ENCODE peak calls at places on chromosomes 13 and 19, in nine cellular contexts. One of them, this sample, is unnamed.

GRCh38 chr13:109842521-109842920 is 56.1 kb upstream of the IRS2 start:
- DNase-seq in activated CD4-positive, alpha-beta T cell treated with anti-CD3 and anti-CD28 coated beads, Interleukin-2, amount 50 U/mL, for 24 hours: no peak
- DNase-seq in colonic mucosa: no peak
- DNase-seq in breast epithelium: no peak
- DNase-seq in T-helper 17 cell: no peak
- DNase-seq in smooth muscle cell of the brain vasculature: no peak
- DNase-seq in H7: no peak
- DNase-seq in Jurkat, Clone E6-1: no peak
- DNase-seq in fibroblast of lung: no peak
- DNase-seq in this sample: no peak

GRCh38 chr19:17021328-17021727 is 5.3 kb downstream of the CPAMD8 start:
- DNase-seq in activated CD4-positive, alpha-beta T cell treated with anti-CD3 and anti-CD28 coated beads, Interleukin-2, amount 50 U/mL, for 24 hours: no peak
- DNase-seq in Jurkat, Clone E6-1: no peak
- DNase-seq in colonic mucosa: no peak
- DNase-seq in smooth muscle cell of the brain vasculature: no peak
- DNase-seq in H7: no peak
- DNase-seq in T-helper 17 cell: no peak
- DNase-seq in breast epithelium: no peak
- DNase-seq in fibroblast of lung: no peak
- DNase-seq in this sample: peak; percentile 38

GRCh38 chr19:4722671-4723464 is 774 bp downstream of the DPP9 start:
- DNase-seq in colonic mucosa: peak; percentile 50
- DNase-seq in activated CD4-positive, alpha-beta T cell treated with anti-CD3 and anti-CD28 coated beads, Interleukin-2, amount 50 U/mL, for 24 hours: no peak
- DNase-seq in fibroblast of lung: peak; percentile 73
- DNase-seq in Jurkat, Clone E6-1: peak; percentile 25
- DNase-seq in H7: peak; percentile 41
- DNase-seq in breast epithelium: no peak
- DNase-seq in T-helper 17 cell: no peak
- DNase-seq in smooth muscle cell of the brain vasculature: no peak
- DNase-seq in this sample: peak; percentile 56

GRCh38 chr13:97224544-97225324 is 2.6 kb downstream of the MBNL2 start:
- DNase-seq in fibroblast of lung: peak; percentile 51
- DNase-seq in breast epithelium: peak; percentile 68
- DNase-seq in T-helper 17 cell: peak; percentile 35
- DNase-seq in activated CD4-positive, alpha-beta T cell treated with anti-CD3 and anti-CD28 coated beads, Interleukin-2, amount 50 U/mL, for 24 hours: no peak
- DNase-seq in Jurkat, Clone E6-1: peak; percentile 20
- DNase-seq in colonic mucosa: peak; percentile 62
- DNase-seq in H7: no peak
- DNase-seq in smooth muscle cell of the brain vasculature: no peak
- DNase-seq in this sample: peak; percentile 34

GRCh38 chr13:24692541-24692940 is 12.3 kb downstream of the ATP12A start:
- DNase-seq in breast epithelium: no peak
- DNase-seq in smooth muscle cell of the brain vasculature: no peak
- DNase-seq in Jurkat, Clone E6-1: no peak
- DNase-seq in activated CD4-positive, alpha-beta T cell treated with anti-CD3 and anti-CD28 coated beads, Interleukin-2, amount 50 U/mL, for 24 hours: no peak
- DNase-seq in colonic mucosa: no peak
- DNase-seq in T-helper 17 cell: no peak
- DNase-seq in H7: no peak
- DNase-seq in fibroblast of lung: peak; percentile 76
- DNase-seq in this sample: no peak

GRCh38 chr19:13629687-13630357 is 123.5 kb upstream of the CACNA1A start:
- DNase-seq in H7: no peak
- DNase-seq in Jurkat, Clone E6-1: no peak
- DNase-seq in T-helper 17 cell: no peak
- DNase-seq in colonic mucosa: no peak
- DNase-seq in smooth muscle cell of the brain vasculature: no peak
- DNase-seq in fibroblast of lung: peak; percentile 81
- DNase-seq in activated CD4-positive, alpha-beta T cell treated with anti-CD3 and anti-CD28 coated beads, Interleukin-2, amount 50 U/mL, for 24 hours: no peak
- DNase-seq in breast epithelium: no peak
- DNase-seq in this sample: peak; percentile 77

GRCh38 chr19:9406798-9407352 is 28.5 kb downstream of the ZNF266 start:
- DNase-seq in T-helper 17 cell: peak; percentile 8
- DNase-seq in smooth muscle cell of the brain vasculature: peak; percentile 17
- DNase-seq in activated CD4-positive, alpha-beta T cell treated with anti-CD3 and anti-CD28 coated beads, Interleukin-2, amount 50 U/mL, for 24 hours: peak; percentile 53
- DNase-seq in breast epithelium: peak; percentile 23
- DNase-seq in fibroblast of lung: peak; percentile 87
- DNase-seq in colonic mucosa: peak; percentile 79
- DNase-seq in H7: peak; percentile 13
- DNase-seq in Jurkat, Clone E6-1: no peak
- DNase-seq in this sample: peak; percentile 99

GRCh38 chr13:63497601-63498000 is 2082.0 kb upstream of the PCDH20 start:
- DNase-seq in T-helper 17 cell: no peak
- DNase-seq in colonic mucosa: no peak
- DNase-seq in Jurkat, Clone E6-1: no peak
- DNase-seq in smooth muscle cell of the brain vasculature: no peak
- DNase-seq in fibroblast of lung: peak; percentile 13
- DNase-seq in H7: no peak
- DNase-seq in activated CD4-positive, alpha-beta T cell treated with anti-CD3 and anti-CD28 coated beads, Interleukin-2, amount 50 U/mL, for 24 hours: no peak
- DNase-seq in breast epithelium: no peak
- DNase-seq in this sample: no peak

GRCh38 chr13:32537580-32538233 is 888 bp downstream of the N4BP2L2 start:
- DNase-seq in H7: peak; percentile 14
- DNase-seq in smooth muscle cell of the brain vasculature: no peak
- DNase-seq in fibroblast of lung: peak; percentile 7
- DNase-seq in activated CD4-positive, alpha-beta T cell treated with anti-CD3 and anti-CD28 coated beads, Interleukin-2, amount 50 U/mL, for 24 hours: peak; percentile 10
- DNase-seq in T-helper 17 cell: peak; percentile 20
- DNase-seq in Jurkat, Clone E6-1: peak; percentile 19
- DNase-seq in colonic mucosa: peak; percentile 42
- DNase-seq in breast epithelium: peak; percentile 30
- DNase-seq in this sample: peak; percentile 81

GRCh38 chr19:16623576-16623975 is 4.4 kb downstream of the MED26 start:
- DNase-seq in smooth muscle cell of the brain vasculature: no peak
- DNase-seq in activated CD4-positive, alpha-beta T cell treated with anti-CD3 and anti-CD28 coated beads, Interleukin-2, amount 50 U/mL, for 24 hours: no peak
- DNase-seq in colonic mucosa: no peak
- DNase-seq in T-helper 17 cell: no peak
- DNase-seq in breast epithelium: no peak
- DNase-seq in H7: peak; percentile 11
- DNase-seq in fibroblast of lung: no peak
- DNase-seq in Jurkat, Clone E6-1: peak; percentile 28
- DNase-seq in this sample: no peak

GRCh38 chr13:112726018-112726767 is 36.4 kb downstream of the ATP11A start:
- DNase-seq in smooth muscle cell of the brain vasculature: no peak
- DNase-seq in H7: peak; percentile 74
- DNase-seq in breast epithelium: no peak
- DNase-seq in Jurkat, Clone E6-1: no peak
- DNase-seq in T-helper 17 cell: no peak
- DNase-seq in activated CD4-positive, alpha-beta T cell treated with anti-CD3 and anti-CD28 coated beads, Interleukin-2, amount 50 U/mL, for 24 hours: no peak
- DNase-seq in colonic mucosa: no peak
- DNase-seq in fibroblast of lung: no peak
- DNase-seq in this sample: no peak

GRCh38 chr13:93752506-93752905 is 525.9 kb downstream of the GPC6 start:
- DNase-seq in H7: no peak
- DNase-seq in activated CD4-positive, alpha-beta T cell treated with anti-CD3 and anti-CD28 coated beads, Interleukin-2, amount 50 U/mL, for 24 hours: no peak
- DNase-seq in T-helper 17 cell: no peak
- DNase-seq in colonic mucosa: no peak
- DNase-seq in Jurkat, Clone E6-1: no peak
- DNase-seq in fibroblast of lung: no peak
- DNase-seq in smooth muscle cell of the brain vasculature: no peak
- DNase-seq in breast epithelium: no peak
- DNase-seq in this sample: no peak

GRCh38 chr13:40452038-40452666 is 214.3 kb downstream of the FOXO1 start:
- DNase-seq in smooth muscle cell of the brain vasculature: no peak
- DNase-seq in activated CD4-positive, alpha-beta T cell treated with anti-CD3 and anti-CD28 coated beads, Interleukin-2, amount 50 U/mL, for 24 hours: no peak
- DNase-seq in Jurkat, Clone E6-1: no peak
- DNase-seq in fibroblast of lung: no peak
- DNase-seq in breast epithelium: no peak
- DNase-seq in H7: no peak
- DNase-seq in T-helper 17 cell: no peak
- DNase-seq in colonic mucosa: no peak
- DNase-seq in this sample: no peak

GRCh38 chr19:52997975-52998374 is 15.7 kb upstream of the ERVV-1 start:
- DNase-seq in H7: no peak
- DNase-seq in T-helper 17 cell: no peak
- DNase-seq in smooth muscle cell of the brain vasculature: no peak
- DNase-seq in activated CD4-positive, alpha-beta T cell treated with anti-CD3 and anti-CD28 coated beads, Interleukin-2, amount 50 U/mL, for 24 hours: no peak
- DNase-seq in Jurkat, Clone E6-1: no peak
- DNase-seq in breast epithelium: no peak
- DNase-seq in fibroblast of lung: no peak
- DNase-seq in colonic mucosa: no peak
- DNase-seq in this sample: no peak

GRCh38 chr19:497861-498590 is 1.7 kb downstream of the MADCAM1 start:
- DNase-seq in H7: peak; percentile 82
- DNase-seq in breast epithelium: no peak
- DNase-seq in Jurkat, Clone E6-1: no peak
- DNase-seq in activated CD4-positive, alpha-beta T cell treated with anti-CD3 and anti-CD28 coated beads, Interleukin-2, amount 50 U/mL, for 24 hours: no peak
- DNase-seq in fibroblast of lung: no peak
- DNase-seq in colonic mucosa: no peak
- DNase-seq in T-helper 17 cell: no peak
- DNase-seq in smooth muscle cell of the brain vasculature: no peak
- DNase-seq in this sample: no peak

GRCh38 chr19:38769635-38770211 is 3.6 kb downstream of the LGALS7 start:
- DNase-seq in fibroblast of lung: peak; percentile 53
- DNase-seq in smooth muscle cell of the brain vasculature: peak; percentile 45
- DNase-seq in T-helper 17 cell: peak; percentile 86
- DNase-seq in breast epithelium: peak; percentile 84
- DNase-seq in activated CD4-positive, alpha-beta T cell treated with anti-CD3 and anti-CD28 coated beads, Interleukin-2, amount 50 U/mL, for 24 hours: peak; percentile 71
- DNase-seq in Jurkat, Clone E6-1: peak; percentile 11
- DNase-seq in colonic mucosa: peak; percentile 92
- DNase-seq in H7: peak; percentile 95
- DNase-seq in this sample: peak; percentile 51

GRCh38 chr19:18883530-18884304 is 12.2 kb downstream of the CERS1 start:
- DNase-seq in colonic mucosa: peak; percentile 47
- DNase-seq in breast epithelium: no peak
- DNase-seq in smooth muscle cell of the brain vasculature: no peak
- DNase-seq in T-helper 17 cell: no peak
- DNase-seq in H7: no peak
- DNase-seq in fibroblast of lung: no peak
- DNase-seq in Jurkat, Clone E6-1: no peak
- DNase-seq in activated CD4-positive, alpha-beta T cell treated with anti-CD3 and anti-CD28 coated beads, Interleukin-2, amount 50 U/mL, for 24 hours: no peak
- DNase-seq in this sample: no peak

GRCh38 chr19:28578786-28579505 is 634.0 kb downstream of the UQCRFS1 start:
- DNase-seq in colonic mucosa: no peak
- DNase-seq in T-helper 17 cell: no peak
- DNase-seq in activated CD4-positive, alpha-beta T cell treated with anti-CD3 and anti-CD28 coated beads, Interleukin-2, amount 50 U/mL, for 24 hours: no peak
- DNase-seq in smooth muscle cell of the brain vasculature: no peak
- DNase-seq in breast epithelium: no peak
- DNase-seq in fibroblast of lung: no peak
- DNase-seq in Jurkat, Clone E6-1: no peak
- DNase-seq in H7: no peak
- DNase-seq in this sample: no peak